ENCODE peak calls at places on chromosomes 7 and 10, in six cellular contexts. One of them, this sample, is unnamed.

GRCh38 chr7:94888542-94888941 is 18.9 kb upstream of the PPP1R9A start:
- DNase-seq in A172: no peak
- DNase-seq in T-helper 9 cell: no peak
- DNase-seq in stimulated activated naive CD8-positive, alpha-beta T cell treated with anti-CD3 and anti-CD28 coated beads, Interleukin-15, Interleukin-2, amounts not matched to agents 100 U/mL and 50 U/mL, for 24 hours: no peak
- DNase-seq in neural crest cell: no peak
- DNase-seq in fibroblast of gingiva: no peak
- DNase-seq in this sample: peak

GRCh38 chr10:58291538-58292174 is 22.7 kb downstream of the CISD1 start:
- DNase-seq in A172: peak
- DNase-seq in T-helper 9 cell: peak
- DNase-seq in stimulated activated naive CD8-positive, alpha-beta T cell treated with anti-CD3 and anti-CD28 coated beads, Interleukin-15, Interleukin-2, amounts not matched to agents 100 U/mL and 50 U/mL, for 24 hours: peak
- DNase-seq in neural crest cell: no peak
- DNase-seq in fibroblast of gingiva: peak
- DNase-seq in this sample: peak

GRCh38 chr10:78473016-78473415 is 439.4 kb downstream of the RPS24 start:
- DNase-seq in A172: no peak
- DNase-seq in T-helper 9 cell: no peak
- DNase-seq in stimulated activated naive CD8-positive, alpha-beta T cell treated with anti-CD3 and anti-CD28 coated beads, Interleukin-15, Interleukin-2, amounts not matched to agents 100 U/mL and 50 U/mL, for 24 hours: no peak
- DNase-seq in neural crest cell: no peak
- DNase-seq in fibroblast of gingiva: no peak
- DNase-seq in this sample: no peak

GRCh38 chr10:112261281-112261822 is 21.8 kb upstream of the TECTB start:
- DNase-seq in A172: no peak
- DNase-seq in T-helper 9 cell: no peak
- DNase-seq in stimulated activated naive CD8-positive, alpha-beta T cell treated with anti-CD3 and anti-CD28 coated beads, Interleukin-15, Interleukin-2, amounts not matched to agents 100 U/mL and 50 U/mL, for 24 hours: no peak
- DNase-seq in neural crest cell: no peak
- DNase-seq in fibroblast of gingiva: peak
- DNase-seq in this sample: no peak

GRCh38 chr10:31171402-31172120 is 139.9 kb upstream of the ZNF438 start:
- DNase-seq in A172: no peak
- DNase-seq in T-helper 9 cell: no peak
- DNase-seq in stimulated activated naive CD8-positive, alpha-beta T cell treated with anti-CD3 and anti-CD28 coated beads, Interleukin-15, Interleukin-2, amounts not matched to agents 100 U/mL and 50 U/mL, for 24 hours: no peak
- DNase-seq in neural crest cell: no peak
- DNase-seq in fibroblast of gingiva: peak
- DNase-seq in this sample: no peak

GRCh38 chr7:16774294-16774693 is 20.7 kb downstream of the TSPAN13 start:
- DNase-seq in A172: no peak
- DNase-seq in T-helper 9 cell: no peak
- DNase-seq in stimulated activated naive CD8-positive, alpha-beta T cell treated with anti-CD3 and anti-CD28 coated beads, Interleukin-15, Interleukin-2, amounts not matched to agents 100 U/mL and 50 U/mL, for 24 hours: no peak
- DNase-seq in neural crest cell: no peak
- DNase-seq in fibroblast of gingiva: no peak
- DNase-seq in this sample: no peak

GRCh38 chr10:21238044-21238443 is 287.4 kb downstream of the SKIDA1 start:
- DNase-seq in A172: no peak
- DNase-seq in T-helper 9 cell: no peak
- DNase-seq in stimulated activated naive CD8-positive, alpha-beta T cell treated with anti-CD3 and anti-CD28 coated beads, Interleukin-15, Interleukin-2, amounts not matched to agents 100 U/mL and 50 U/mL, for 24 hours: no peak
- DNase-seq in neural crest cell: no peak
- DNase-seq in fibroblast of gingiva: no peak
- DNase-seq in this sample: no peak

GRCh38 chr10:123502983-123503382 is 163.2 kb upstream of the GPR26 start:
- DNase-seq in A172: no peak
- DNase-seq in T-helper 9 cell: no peak
- DNase-seq in stimulated activated naive CD8-positive, alpha-beta T cell treated with anti-CD3 and anti-CD28 coated beads, Interleukin-15, Interleukin-2, amounts not matched to agents 100 U/mL and 50 U/mL, for 24 hours: no peak
- DNase-seq in neural crest cell: no peak
- DNase-seq in fibroblast of gingiva: no peak
- DNase-seq in this sample: no peak

GRCh38 chr10:51087114-51087513 is 12.8 kb downstream of the PRKG1 start:
- DNase-seq in A172: no peak
- DNase-seq in T-helper 9 cell: no peak
- DNase-seq in stimulated activated naive CD8-positive, alpha-beta T cell treated with anti-CD3 and anti-CD28 coated beads, Interleukin-15, Interleukin-2, amounts not matched to agents 100 U/mL and 50 U/mL, for 24 hours: no peak
- DNase-seq in neural crest cell: no peak
- DNase-seq in fibroblast of gingiva: no peak
- DNase-seq in this sample: no peak

GRCh38 chr10:75976681-75977080 is 545.3 kb downstream of the LRMDA start:
- DNase-seq in A172: no peak
- DNase-seq in T-helper 9 cell: no peak
- DNase-seq in stimulated activated naive CD8-positive, alpha-beta T cell treated with anti-CD3 and anti-CD28 coated beads, Interleukin-15, Interleukin-2, amounts not matched to agents 100 U/mL and 50 U/mL, for 24 hours: no peak
- DNase-seq in neural crest cell: no peak
- DNase-seq in fibroblast of gingiva: no peak
- DNase-seq in this sample: no peak

GRCh38 chr10:124476043-124476725 is 14.6 kb downstream of the LHPP start:
- DNase-seq in A172: no peak
- DNase-seq in T-helper 9 cell: no peak
- DNase-seq in stimulated activated naive CD8-positive, alpha-beta T cell treated with anti-CD3 and anti-CD28 coated beads, Interleukin-15, Interleukin-2, amounts not matched to agents 100 U/mL and 50 U/mL, for 24 hours: no peak
- DNase-seq in neural crest cell: no peak
- DNase-seq in fibroblast of gingiva: no peak
- DNase-seq in this sample: no peak

GRCh38 chr7:143387156-143387975 is 6.2 kb downstream of the ZYX start:
- DNase-seq in A172: no peak
- DNase-seq in T-helper 9 cell: no peak
- DNase-seq in stimulated activated naive CD8-positive, alpha-beta T cell treated with anti-CD3 and anti-CD28 coated beads, Interleukin-15, Interleukin-2, amounts not matched to agents 100 U/mL and 50 U/mL, for 24 hours: no peak
- DNase-seq in neural crest cell: no peak
- DNase-seq in fibroblast of gingiva: no peak
- DNase-seq in this sample: peak

GRCh38 chr10:78505657-78506056 is 472.0 kb downstream of the RPS24 start:
- DNase-seq in A172: peak
- DNase-seq in T-helper 9 cell: no peak
- DNase-seq in stimulated activated naive CD8-positive, alpha-beta T cell treated with anti-CD3 and anti-CD28 coated beads, Interleukin-15, Interleukin-2, amounts not matched to agents 100 U/mL and 50 U/mL, for 24 hours: no peak
- DNase-seq in neural crest cell: no peak
- DNase-seq in fibroblast of gingiva: no peak
- DNase-seq in this sample: no peak

GRCh38 chr7:114047889-114048288 is 129.1 kb upstream of the PPP1R3A start:
- DNase-seq in A172: peak
- DNase-seq in T-helper 9 cell: no peak
- DNase-seq in stimulated activated naive CD8-positive, alpha-beta T cell treated with anti-CD3 and anti-CD28 coated beads, Interleukin-15, Interleukin-2, amounts not matched to agents 100 U/mL and 50 U/mL, for 24 hours: no peak
- DNase-seq in neural crest cell: no peak
- DNase-seq in fibroblast of gingiva: peak
- DNase-seq in this sample: no peak

GRCh38 chr7:80106498-80107113 is 28.0 kb upstream of the GNAI1 start:
- DNase-seq in A172: no peak
- DNase-seq in T-helper 9 cell: no peak
- DNase-seq in stimulated activated naive CD8-positive, alpha-beta T cell treated with anti-CD3 and anti-CD28 coated beads, Interleukin-15, Interleukin-2, amounts not matched to agents 100 U/mL and 50 U/mL, for 24 hours: no peak
- DNase-seq in neural crest cell: no peak
- DNase-seq in fibroblast of gingiva: no peak
- DNase-seq in this sample: peak

GRCh38 chr7:31835471-31835870 is 148.5 kb downstream of the PPP1R17 start:
- DNase-seq in A172: no peak
- DNase-seq in T-helper 9 cell: no peak
- DNase-seq in stimulated activated naive CD8-positive, alpha-beta T cell treated with anti-CD3 and anti-CD28 coated beads, Interleukin-15, Interleukin-2, amounts not matched to agents 100 U/mL and 50 U/mL, for 24 hours: no peak
- DNase-seq in neural crest cell: no peak
- DNase-seq in fibroblast of gingiva: no peak
- DNase-seq in this sample: no peak

GRCh38 chr7:84190016-84190705 is 4.4 kb downstream of the SEMA3A start:
- DNase-seq in A172: no peak
- DNase-seq in T-helper 9 cell: no peak
- DNase-seq in stimulated activated naive CD8-positive, alpha-beta T cell treated with anti-CD3 and anti-CD28 coated beads, Interleukin-15, Interleukin-2, amounts not matched to agents 100 U/mL and 50 U/mL, for 24 hours: no peak
- DNase-seq in neural crest cell: no peak
- DNase-seq in fibroblast of gingiva: peak
- DNase-seq in this sample: peak

GRCh38 chr10:50279489-50279888 is 28.2 kb upstream of the ASAH2 start:
- DNase-seq in A172: peak
- DNase-seq in T-helper 9 cell: no peak
- DNase-seq in stimulated activated naive CD8-positive, alpha-beta T cell treated with anti-CD3 and anti-CD28 coated beads, Interleukin-15, Interleukin-2, amounts not matched to agents 100 U/mL and 50 U/mL, for 24 hours: no peak
- DNase-seq in neural crest cell: no peak
- DNase-seq in fibroblast of gingiva: no peak
- DNase-seq in this sample: no peak

GRCh38 chr10:18359839-18360238 is 219.6 kb downstream of the CACNB2 start:
- DNase-seq in A172: no peak
- DNase-seq in T-helper 9 cell: no peak
- DNase-seq in stimulated activated naive CD8-positive, alpha-beta T cell treated with anti-CD3 and anti-CD28 coated beads, Interleukin-15, Interleukin-2, amounts not matched to agents 100 U/mL and 50 U/mL, for 24 hours: no peak
- DNase-seq in neural crest cell: no peak
- DNase-seq in fibroblast of gingiva: no peak
- DNase-seq in this sample: no peak

GRCh38 chr10:47277352-47278151 is 22.4 kb upstream of the GDF10 start:
- DNase-seq in A172: no peak
- DNase-seq in T-helper 9 cell: no peak
- DNase-seq in stimulated activated naive CD8-positive, alpha-beta T cell treated with anti-CD3 and anti-CD28 coated beads, Interleukin-15, Interleukin-2, amounts not matched to agents 100 U/mL and 50 U/mL, for 24 hours: peak
- DNase-seq in neural crest cell: no peak
- DNase-seq in fibroblast of gingiva: no peak
- DNase-seq in this sample: no peak

GRCh38 chr10:59907918-59908807 is 1.8 kb upstream of the CCDC6 start:
- DNase-seq in A172: peak
- DNase-seq in T-helper 9 cell: no peak
- DNase-seq in stimulated activated naive CD8-positive, alpha-beta T cell treated with anti-CD3 and anti-CD28 coated beads, Interleukin-15, Interleukin-2, amounts not matched to agents 100 U/mL and 50 U/mL, for 24 hours: peak
- DNase-seq in neural crest cell: peak
- DNase-seq in fibroblast of gingiva: peak
- DNase-seq in this sample: peak

GRCh38 chr10:909831-910230 is 21.7 kb downstream of the LARP4B start:
- DNase-seq in A172: peak
- DNase-seq in T-helper 9 cell: no peak
- DNase-seq in stimulated activated naive CD8-positive, alpha-beta T cell treated with anti-CD3 and anti-CD28 coated beads, Interleukin-15, Interleukin-2, amounts not matched to agents 100 U/mL and 50 U/mL, for 24 hours: no peak
- DNase-seq in neural crest cell: no peak
- DNase-seq in fibroblast of gingiva: peak
- DNase-seq in this sample: no peak

GRCh38 chr10:22505923-22506685 is 160.8 kb downstream of the SPAG6 start:
- DNase-seq in A172: peak
- DNase-seq in T-helper 9 cell: no peak
- DNase-seq in stimulated activated naive CD8-positive, alpha-beta T cell treated with anti-CD3 and anti-CD28 coated beads, Interleukin-15, Interleukin-2, amounts not matched to agents 100 U/mL and 50 U/mL, for 24 hours: peak
- DNase-seq in neural crest cell: no peak
- DNase-seq in fibroblast of gingiva: no peak
- DNase-seq in this sample: no peak

This sample was measured in dermis blood vessel endothelial cell.